ENCODE peak calls at places on chromosomes 3 and 15, in four cellular contexts. V is naive thymus-derived CD4-positive, alpha-beta T cell; C is lung; I is cardiac muscle cell. N is an unnamed sample.

GRCh38 chr15:67413770-67414429 is 107.0 kb upstream of the C15orf61 start:
- DNase-seq in V (no peak), I (no peak), C (no peak), N (no peak)

GRCh38 chr3:184015381-184016019 is 2.2 kb downstream of the ABCC5 start:
- DNase-seq in C (no peak), I (peak; percentile 79), V (no peak), N (no peak)

GRCh38 chr3:29514912-29515311 is 234.0 kb downstream of the RBMS3 start:
- DNase-seq in V (no peak), I (peak; percentile 33), C (no peak), N (no peak)

GRCh38 chr3:144462337-144462736 is 490.7 kb downstream of the DIPK2A start:
- DNase-seq in I (no peak), C (no peak), V (no peak), N (no peak)

GRCh38 chr3:196138927-196139680 is 57.2 kb upstream of the TFRC start:
- DNase-seq in C (no peak), V (no peak), I (no peak), N (no peak)

GRCh38 chr3:74532446-74532845 is 82.0 kb downstream of the CNTN3 start:
- DNase-seq in I (no peak), V (no peak), C (no peak), N (no peak)

GRCh38 chr15:98628216-98628615 is 20.1 kb upstream of the IGF1R start:
- DNase-seq in I (no peak), C (no peak), V (no peak), N (no peak)

GRCh38 chr15:67878647-67879293 is 38.9 kb upstream of the RNU6-1 start:
- DNase-seq in V (no peak), I (no peak), C (no peak), N (no peak)

GRCh38 chr3:158152186-158152585 is 42.3 kb downstream of the RSRC1 start:
- DNase-seq in I (no peak), V (no peak), C (no peak), N (no peak)

GRCh38 chr3:47594792-47595191 is 16.1 kb upstream of the CSPG5 start:
- DNase-seq in V (no peak), I (no peak), C (no peak), N (no peak)

GRCh38 chr3:152269423-152270144 is 855 bp downstream of the MBNL1 start:
- DNase-seq in C (peak; percentile 59), V (peak; percentile 84), I (peak; percentile 60), N (peak; percentile 65)

GRCh38 chr15:79378394-79379158 is 53.6 kb upstream of the MINAR1 start:
- DNase-seq in I (no peak), C (no peak), V (no peak), N (no peak)

GRCh38 chr3:38348903-38349302 is 2.3 kb downstream of the XYLB start:
- DNase-seq in C (peak; percentile 38), I (no peak), V (no peak), N (no peak)

GRCh38 chr3:25587094-25587493 is 77.6 kb downstream of the TOP2B start:
- DNase-seq in C (no peak), I (no peak), V (no peak), N (no peak)

GRCh38 chr3:195757371-195757770 is 36.6 kb downstream of the MUC20 start:
- DNase-seq in C (no peak), I (no peak), V (no peak), N (no peak)

GRCh38 chr3:193830791-193831191 is 237.8 kb downstream of the OPA1 start:
- DNase-seq in C (no peak), I (no peak), V (no peak), N (no peak)

GRCh38 chr3:123792473-123793201 is 91.5 kb downstream of the MYLK start:
- DNase-seq in I (no peak), C (no peak), V (no peak), N (no peak)

GRCh38 chr3:158105124-158105709 is 1.0 kb downstream of the SHOX2 start:
- DNase-seq in C (no peak), I (no peak), V (no peak), N (no peak)

GRCh38 chr3:12004741-12005513 is 739 bp downstream of the SYN2 start:
- DNase-seq in V (no peak), I (no peak), C (no peak), N (no peak)

GRCh38 chr3:76436895-76437294 is 603.0 kb upstream of the ROBO2 start:
- DNase-seq in I (no peak), V (no peak), C (no peak), N (no peak)

GRCh38 chr3:140204271-140204984 is 269.4 kb downstream of the CLSTN2 start:
- DNase-seq in C (no peak), V (no peak), I (no peak), N (no peak)

GRCh38 chr15:45703670-45704328 is 69.0 kb downstream of the SQOR start:
- DNase-seq in C (no peak), V (no peak), I (no peak), N (no peak)

GRCh38 chr3:49357466-49358216 is 512 bp downstream of the GPX1 start:
- DNase-seq in V (peak; percentile 44), I (peak; percentile 57), C (peak; percentile 61), N (peak; percentile 46)

GRCh38 chr3:32102289-32102688 is 4.1 kb upstream of the GPD1L start:
- DNase-seq in V (no peak), I (no peak), C (no peak), N (no peak)

GRCh38 chr3:129597087-129597791 is 9.2 kb downstream of the PLXND1 start:
- DNase-seq in C (no peak), V (no peak), I (no peak), N (no peak)

GRCh38 chr3:192957441-192957951 is 39.8 kb upstream of the MB21D2 start:
- DNase-seq in V (no peak), I (no peak), C (peak; percentile 52), N (no peak)

GRCh38 chr3:117665311-117665710 is 955.7 kb downstream of the TUSC7 start:
- DNase-seq in V (no peak), C (no peak), I (no peak), N (no peak)

GRCh38 chr15:51935466-51936118 is 36.0 kb downstream of the LEO1 start:
- DNase-seq in V (no peak), C (no peak), I (no peak), N (peak; percentile 15)

GRCh38 chr3:11236588-11237461 is 35.4 kb upstream of the ATG7 start:
- DNase-seq in V (peak; percentile 67), C (peak; percentile 71), I (peak; percentile 70), N (peak; percentile 67)